ENCODE peak calls at places on chromosomes 4 and X, in nine cellular contexts. S is progenitor cell of endocrine pancreas; A is HEK293T; Q is KBM-7; U is SJSA1; I is GDM1; H is activated CD4-positive, alpha-beta T cell treated with anti-CD3 and anti-CD28 coated beads, Interleukin-2, amount 50 U/mL, for 48 hours; R is GM20000; T is Panc1. J is an unnamed sample.

GRCh38 chrX:1274786-1275185 is 6.2 kb downstream of the CSF2RA start:
- DNase-seq in S (no peak), A (no peak), Q (peak; percentile 90), U (no peak), I (peak; percentile 32), H (no peak), R (no peak), T (no peak), J (no peak)

GRCh38 chr4:147833254-147833653 is 101.4 kb downstream of the ARHGAP10 start:
- DNase-seq in S (no peak), A (no peak), Q (no peak), U (no peak), I (no peak), H (no peak), R (no peak), T (no peak), J (no peak)

GRCh38 chr4:177371452-177371851 is 61.8 kb downstream of the NEIL3 start:
- DNase-seq in S (no peak), A (no peak), Q (no peak), U (no peak), I (no peak), H (no peak), R (no peak), T (no peak), J (no peak)

GRCh38 chr4:186685744-186686143 is 37.9 kb downstream of the FAT1 start:
- DNase-seq in S (no peak), A (no peak), Q (no peak), U (peak; percentile 93), I (no peak), H (no peak), R (no peak), T (peak; percentile 75), J (peak; percentile 35)

GRCh38 chrX:33183366-33183765 is 28.0 kb downstream of the DMD start:
- DNase-seq in S (no peak), A (peak; percentile 7), Q (no peak), U (no peak), I (no peak), H (no peak), R (no peak), T (no peak), J (no peak)

GRCh38 chr4:26135331-26135730 is 185.5 kb upstream of the RBPJ start:
- DNase-seq in S (no peak), A (no peak), Q (no peak), U (no peak), I (no peak), H (no peak), R (no peak), T (no peak), J (no peak)

GRCh38 chr4:7389719-7390118 is 45.0 kb downstream of the PSAPL1 start:
- DNase-seq in S (no peak), A (no peak), Q (no peak), U (no peak), I (no peak), H (no peak), R (no peak), T (no peak), J (no peak)

GRCh38 chrX:19563746-19564145 is 48.4 kb upstream of the MAP3K15 start:
- DNase-seq in S (no peak), A (no peak), Q (peak; percentile 50), U (no peak), I (no peak), H (no peak), R (no peak), T (no peak), J (no peak)

GRCh38 chrX:136189222-136189621 is 41.9 kb downstream of the FHL1 start:
- DNase-seq in S (no peak), A (no peak), Q (no peak), U (no peak), I (no peak), H (no peak), R (no peak), T (no peak), J (no peak)

GRCh38 chr4:110064295-110064694 is 134.1 kb downstream of the ELOVL6 start:
- DNase-seq in S (no peak), A (no peak), Q (no peak), U (no peak), I (no peak), H (no peak), R (no peak), T (no peak), J (no peak)

J was measured in HCT116.